ENCODE peak calls at places on chromosomes 11 and 22, in seven cellular contexts. One of them, this sample, is unnamed.

GRCh38 chr11:19344661-19345518 is 104.1 kb upstream of the E2F8 start:
- ATAC-seq in GM12878: peak; percentile 80
- ATAC-seq in upper lobe of right lung: peak; percentile 57
- ATAC-seq in activated B cell treated with CpG ODN at 0.5 μM for 24 hours: no peak
- ATAC-seq in T-helper 17 cell: no peak
- ATAC-seq in effector memory CD8-positive, alpha-beta T cell: no peak
- ATAC-seq in Right ventricle myocardium inferior: peak; percentile 31
- ATAC-seq in this sample: peak; percentile 34

GRCh38 chr22:24455039-24455438 is 27.6 kb downstream of the ADORA2A start:
- ATAC-seq in T-helper 17 cell: no peak
- ATAC-seq in activated B cell treated with CpG ODN at 0.5 μM for 24 hours: no peak
- ATAC-seq in GM12878: no peak
- ATAC-seq in upper lobe of right lung: no peak
- ATAC-seq in effector memory CD8-positive, alpha-beta T cell: no peak
- ATAC-seq in Right ventricle myocardium inferior: peak; percentile 57
- ATAC-seq in this sample: no peak

GRCh38 chr11:122681731-122682130 is 26.2 kb downstream of the UBASH3B start:
- ATAC-seq in Right ventricle myocardium inferior: no peak
- ATAC-seq in upper lobe of right lung: peak; percentile 29
- ATAC-seq in GM12878: no peak
- ATAC-seq in effector memory CD8-positive, alpha-beta T cell: no peak
- ATAC-seq in T-helper 17 cell: no peak
- ATAC-seq in activated B cell treated with CpG ODN at 0.5 μM for 24 hours: no peak
- ATAC-seq in this sample: no peak

GRCh38 chr22:37274380-37274862 is 7.9 kb upstream of the CYTH4 start:
- ATAC-seq in GM12878: peak; percentile 91
- ATAC-seq in activated B cell treated with CpG ODN at 0.5 μM for 24 hours: peak; percentile 67
- ATAC-seq in upper lobe of right lung: peak; percentile 89
- ATAC-seq in T-helper 17 cell: no peak
- ATAC-seq in Right ventricle myocardium inferior: peak; percentile 72
- ATAC-seq in effector memory CD8-positive, alpha-beta T cell: no peak
- ATAC-seq in this sample: peak; percentile 5

GRCh38 chr22:43883719-43884415 is 7.9 kb downstream of the PNPLA5 start:
- ATAC-seq in upper lobe of right lung: no peak
- ATAC-seq in effector memory CD8-positive, alpha-beta T cell: no peak
- ATAC-seq in T-helper 17 cell: no peak
- ATAC-seq in Right ventricle myocardium inferior: no peak
- ATAC-seq in activated B cell treated with CpG ODN at 0.5 μM for 24 hours: no peak
- ATAC-seq in GM12878: no peak
- ATAC-seq in this sample: no peak

GRCh38 chr11:10579700-10580099 is 11.2 kb upstream of the LYVE1 start:
- ATAC-seq in Right ventricle myocardium inferior: no peak
- ATAC-seq in T-helper 17 cell: no peak
- ATAC-seq in effector memory CD8-positive, alpha-beta T cell: no peak
- ATAC-seq in GM12878: no peak
- ATAC-seq in activated B cell treated with CpG ODN at 0.5 μM for 24 hours: peak; percentile 56
- ATAC-seq in upper lobe of right lung: no peak
- ATAC-seq in this sample: no peak

GRCh38 chr11:24870048-24870447 is 373.2 kb downstream of the LUZP2 start:
- ATAC-seq in upper lobe of right lung: no peak
- ATAC-seq in T-helper 17 cell: no peak
- ATAC-seq in GM12878: no peak
- ATAC-seq in effector memory CD8-positive, alpha-beta T cell: no peak
- ATAC-seq in activated B cell treated with CpG ODN at 0.5 μM for 24 hours: no peak
- ATAC-seq in Right ventricle myocardium inferior: no peak
- ATAC-seq in this sample: no peak

GRCh38 chr11:120554771-120555432 is 43.4 kb downstream of the GRIK4 start:
- ATAC-seq in activated B cell treated with CpG ODN at 0.5 μM for 24 hours: no peak
- ATAC-seq in GM12878: peak; percentile 63
- ATAC-seq in effector memory CD8-positive, alpha-beta T cell: no peak
- ATAC-seq in Right ventricle myocardium inferior: no peak
- ATAC-seq in upper lobe of right lung: no peak
- ATAC-seq in T-helper 17 cell: no peak
- ATAC-seq in this sample: no peak

GRCh38 chr11:119479685-119480275 is 56.8 kb upstream of the THY1 start:
- ATAC-seq in activated B cell treated with CpG ODN at 0.5 μM for 24 hours: no peak
- ATAC-seq in Right ventricle myocardium inferior: no peak
- ATAC-seq in effector memory CD8-positive, alpha-beta T cell: no peak
- ATAC-seq in upper lobe of right lung: no peak
- ATAC-seq in GM12878: peak; percentile 12
- ATAC-seq in T-helper 17 cell: no peak
- ATAC-seq in this sample: no peak

GRCh38 chr22:42277988-42278776 is 7.7 kb upstream of the TCF20 start:
- ATAC-seq in T-helper 17 cell: no peak
- ATAC-seq in effector memory CD8-positive, alpha-beta T cell: no peak
- ATAC-seq in activated B cell treated with CpG ODN at 0.5 μM for 24 hours: no peak
- ATAC-seq in upper lobe of right lung: no peak
- ATAC-seq in GM12878: peak; percentile 94
- ATAC-seq in Right ventricle myocardium inferior: no peak
- ATAC-seq in this sample: no peak

GRCh38 chr11:74925281-74925680 is 23.6 kb downstream of the XRRA1 start:
- ATAC-seq in T-helper 17 cell: no peak
- ATAC-seq in effector memory CD8-positive, alpha-beta T cell: no peak
- ATAC-seq in activated B cell treated with CpG ODN at 0.5 μM for 24 hours: no peak
- ATAC-seq in upper lobe of right lung: no peak
- ATAC-seq in Right ventricle myocardium inferior: no peak
- ATAC-seq in GM12878: no peak
- ATAC-seq in this sample: no peak

GRCh38 chr22:19047993-19048392 is 74.2 kb downstream of the DGCR2 start:
- ATAC-seq in Right ventricle myocardium inferior: no peak
- ATAC-seq in T-helper 17 cell: no peak
- ATAC-seq in effector memory CD8-positive, alpha-beta T cell: no peak
- ATAC-seq in activated B cell treated with CpG ODN at 0.5 μM for 24 hours: no peak
- ATAC-seq in upper lobe of right lung: no peak
- ATAC-seq in GM12878: no peak
- ATAC-seq in this sample: no peak

GRCh38 chr11:7637447-7638157 is 35.7 kb downstream of the CYB5R2 start:
- ATAC-seq in upper lobe of right lung: no peak
- ATAC-seq in activated B cell treated with CpG ODN at 0.5 μM for 24 hours: no peak
- ATAC-seq in GM12878: no peak
- ATAC-seq in effector memory CD8-positive, alpha-beta T cell: no peak
- ATAC-seq in Right ventricle myocardium inferior: peak; percentile 91
- ATAC-seq in T-helper 17 cell: no peak
- ATAC-seq in this sample: peak; percentile 75

GRCh38 chr11:66639066-66639813 is 737 bp downstream of the RBM4 start:
- ATAC-seq in GM12878: peak; percentile 6
- ATAC-seq in T-helper 17 cell: peak; percentile 1
- ATAC-seq in effector memory CD8-positive, alpha-beta T cell: peak; percentile 4
- ATAC-seq in activated B cell treated with CpG ODN at 0.5 μM for 24 hours: no peak
- ATAC-seq in Right ventricle myocardium inferior: no peak
- ATAC-seq in upper lobe of right lung: no peak
- ATAC-seq in this sample: no peak

GRCh38 chr22:36510966-36511881 is 4.4 kb upstream of the FOXRED2 start:
- ATAC-seq in upper lobe of right lung: peak; percentile 3
- ATAC-seq in effector memory CD8-positive, alpha-beta T cell: no peak
- ATAC-seq in T-helper 17 cell: no peak
- ATAC-seq in Right ventricle myocardium inferior: no peak
- ATAC-seq in activated B cell treated with CpG ODN at 0.5 μM for 24 hours: peak; percentile 28
- ATAC-seq in GM12878: peak; percentile 59
- ATAC-seq in this sample: peak; percentile 52

GRCh38 chr11:121300313-121300971 is 7.9 kb downstream of the SC5D start:
- ATAC-seq in upper lobe of right lung: peak; percentile 75
- ATAC-seq in GM12878: peak; percentile 40
- ATAC-seq in T-helper 17 cell: no peak
- ATAC-seq in effector memory CD8-positive, alpha-beta T cell: no peak
- ATAC-seq in Right ventricle myocardium inferior: peak; percentile 90
- ATAC-seq in activated B cell treated with CpG ODN at 0.5 μM for 24 hours: no peak
- ATAC-seq in this sample: no peak

GRCh38 chr11:70378506-70379134 is 19.7 kb upstream of the CTTN start:
- ATAC-seq in upper lobe of right lung: no peak
- ATAC-seq in effector memory CD8-positive, alpha-beta T cell: no peak
- ATAC-seq in T-helper 17 cell: no peak
- ATAC-seq in GM12878: no peak
- ATAC-seq in Right ventricle myocardium inferior: no peak
- ATAC-seq in activated B cell treated with CpG ODN at 0.5 μM for 24 hours: no peak
- ATAC-seq in this sample: no peak

GRCh38 chr22:25919452-25919851 is 177.5 kb downstream of the MYO18B start:
- ATAC-seq in Right ventricle myocardium inferior: no peak
- ATAC-seq in upper lobe of right lung: no peak
- ATAC-seq in T-helper 17 cell: no peak
- ATAC-seq in GM12878: no peak
- ATAC-seq in effector memory CD8-positive, alpha-beta T cell: no peak
- ATAC-seq in activated B cell treated with CpG ODN at 0.5 μM for 24 hours: no peak
- ATAC-seq in this sample: no peak

GRCh38 chr11:79626135-79626748 is 185.4 kb upstream of the TENM4 start:
- ATAC-seq in upper lobe of right lung: peak; percentile 14
- ATAC-seq in activated B cell treated with CpG ODN at 0.5 μM for 24 hours: no peak
- ATAC-seq in effector memory CD8-positive, alpha-beta T cell: no peak
- ATAC-seq in Right ventricle myocardium inferior: no peak
- ATAC-seq in T-helper 17 cell: no peak
- ATAC-seq in GM12878: peak; percentile 65
- ATAC-seq in this sample: peak; percentile 83